ENCODE peak calls at places on chromosomes 12 and 14, in six cellular contexts. F, A, N, R, Z and P are unnamed samples.

GRCh38 chr14:61476737-61477410 is 155.5 kb downstream of the PRKCH start:
- DNase-seq in F (no peak), A (peak), N (no peak), R (no peak), Z (no peak), P (peak)

GRCh38 chr14:68408680-68409079 is 384.2 kb downstream of the ZFP36L1 start:
- DNase-seq in F (no peak), A (peak), N (no peak), R (no peak), Z (no peak), P (no peak)

GRCh38 chr12:1093166-1093751 is 102.2 kb downstream of the ERC1 start:
- DNase-seq in F (peak), A (peak), N (peak), R (no peak), Z (no peak), P (no peak)

GRCh38 chr12:52086366-52086765 is 6.9 kb downstream of the SMIM41 start:
- DNase-seq in F (no peak), A (no peak), N (no peak), R (no peak), Z (no peak), P (no peak)

GRCh38 chr12:109329710-109330109 is 18.0 kb upstream of the MYO1H start:
- DNase-seq in F (no peak), A (no peak), N (no peak), R (no peak), Z (no peak), P (no peak)

GRCh38 chr14:47539065-47539464 is 136.3 kb downstream of the MDGA2 start:
- DNase-seq in F (no peak), A (peak), N (no peak), R (peak), Z (no peak), P (no peak)

GRCh38 chr12:94623161-94623920 is 27.0 kb downstream of the TMCC3 start:
- DNase-seq in F (no peak), A (no peak), N (no peak), R (no peak), Z (no peak), P (no peak)

GRCh38 chr14:101877766-101878165 is 86.6 kb upstream of the DYNC1H1 start:
- DNase-seq in F (no peak), A (no peak), N (no peak), R (no peak), Z (no peak), P (no peak)

GRCh38 chr12:75884465-75884985 is 147.1 kb downstream of the PHLDA1 start:
- DNase-seq in F (no peak), A (no peak), N (no peak), R (no peak), Z (no peak), P (no peak)

GRCh38 chr12:103793046-103793445 is 48.0 kb downstream of the NT5DC3 start:
- DNase-seq in F (no peak), A (no peak), N (no peak), R (no peak), Z (no peak), P (no peak)

GRCh38 chr12:943051-943450 is 6.4 kb downstream of the RAD52 start:
- DNase-seq in F (no peak), A (no peak), N (no peak), R (no peak), Z (no peak), P (no peak)

GRCh38 chr14:81268016-81268416 is 47.3 kb upstream of the GTF2A1 start:
- DNase-seq in F (no peak), A (peak), N (peak), R (no peak), Z (no peak), P (no peak)

GRCh38 chr12:122227341-122227740 is 1.5 kb upstream of the DIABLO start:
- DNase-seq in F (no peak), A (no peak), N (peak), R (no peak), Z (no peak), P (no peak)

GRCh38 chr12:70733385-70733784 is 96.2 kb upstream of the PTPRB start:
- DNase-seq in F (peak), A (peak), N (peak), R (no peak), Z (no peak), P (no peak)

GRCh38 chr14:32244404-32244803 is 41.3 kb upstream of the RNU6-8 start:
- DNase-seq in F (no peak), A (no peak), N (no peak), R (no peak), Z (no peak), P (no peak)

GRCh38 chr12:9340422-9341259 is 132.4 kb upstream of the PZP start:
- DNase-seq in F (peak), A (no peak), N (peak), R (no peak), Z (no peak), P (no peak)

GRCh38 chr12:74892057-74892633 is 317.5 kb downstream of the KCNC2 start:
- DNase-seq in F (no peak), A (no peak), N (no peak), R (no peak), Z (no peak), P (no peak)

GRCh38 chr12:75550401-75550851 is 39.0 kb upstream of the KRR1 start:
- DNase-seq in F (no peak), A (no peak), N (no peak), R (no peak), Z (no peak), P (no peak)

GRCh38 chr14:67934087-67934486 is 114.5 kb downstream of the RAD51B start:
- DNase-seq in F (peak), A (peak), N (peak), R (peak), Z (no peak), P (no peak)